ENCODE peak calls at places on chromosomes 6 and 20, in five cellular contexts. One of them, this sample, is unnamed.

GRCh38 chr6:53771780-53772624 is 22.8 kb upstream of the LRRC1 start:
- DNase-seq in islet precursor cell: no peak
- DNase-seq in hepatocyte: no peak
- DNase-seq in naive thymus-derived CD4-positive, alpha-beta T cell: no peak
- DNase-seq in NCI-H446: peak; percentile 95
- DNase-seq in this sample: no peak

GRCh38 chr6:107655245-107655644 is 165.3 kb downstream of the SOBP start:
- DNase-seq in islet precursor cell: peak; percentile 70
- DNase-seq in hepatocyte: no peak
- DNase-seq in naive thymus-derived CD4-positive, alpha-beta T cell: no peak
- DNase-seq in NCI-H446: peak; percentile 4
- DNase-seq in this sample: no peak

GRCh38 chr6:121867095-121867494 is 431.6 kb downstream of the GJA1 start:
- DNase-seq in islet precursor cell: no peak
- DNase-seq in hepatocyte: no peak
- DNase-seq in naive thymus-derived CD4-positive, alpha-beta T cell: no peak
- DNase-seq in NCI-H446: no peak
- DNase-seq in this sample: no peak

GRCh38 chr6:118528129-118528528 is 20.0 kb upstream of the PLN start:
- DNase-seq in islet precursor cell: no peak
- DNase-seq in hepatocyte: no peak
- DNase-seq in naive thymus-derived CD4-positive, alpha-beta T cell: no peak
- DNase-seq in NCI-H446: no peak
- DNase-seq in this sample: no peak

GRCh38 chr20:38001173-38001875 is 31.9 kb downstream of the TTI1 start:
- DNase-seq in islet precursor cell: no peak
- DNase-seq in hepatocyte: peak; percentile 36
- DNase-seq in naive thymus-derived CD4-positive, alpha-beta T cell: no peak
- DNase-seq in NCI-H446: no peak
- DNase-seq in this sample: no peak

GRCh38 chr20:47251154-47252020 is 105.1 kb downstream of the ZMYND8 start:
- DNase-seq in islet precursor cell: no peak
- DNase-seq in hepatocyte: no peak
- DNase-seq in naive thymus-derived CD4-positive, alpha-beta T cell: no peak
- DNase-seq in NCI-H446: no peak
- DNase-seq in this sample: no peak

GRCh38 chr6:32432050-32432450 is 7.6 kb upstream of the HLA-DRA start:
- DNase-seq in islet precursor cell: no peak
- DNase-seq in hepatocyte: peak; percentile 55
- DNase-seq in naive thymus-derived CD4-positive, alpha-beta T cell: peak; percentile 38
- DNase-seq in NCI-H446: peak; percentile 11
- DNase-seq in this sample: peak; percentile 40

GRCh38 chr20:45340236-45340847 is 7.9 kb downstream of the SDC4 start:
- DNase-seq in islet precursor cell: no peak
- DNase-seq in hepatocyte: peak; percentile 32
- DNase-seq in naive thymus-derived CD4-positive, alpha-beta T cell: no peak
- DNase-seq in NCI-H446: no peak
- DNase-seq in this sample: no peak

GRCh38 chr20:51522207-51522606 is 20.3 kb downstream of the NFATC2 start:
- DNase-seq in islet precursor cell: no peak
- DNase-seq in hepatocyte: no peak
- DNase-seq in naive thymus-derived CD4-positive, alpha-beta T cell: no peak
- DNase-seq in NCI-H446: no peak
- DNase-seq in this sample: no peak

GRCh38 chr6:152094992-152095592 is 287.6 kb downstream of the ESR1 start:
- DNase-seq in islet precursor cell: peak; percentile 94
- DNase-seq in hepatocyte: peak; percentile 90
- DNase-seq in naive thymus-derived CD4-positive, alpha-beta T cell: no peak
- DNase-seq in NCI-H446: no peak
- DNase-seq in this sample: no peak

GRCh38 chr6:44041461-44042260 is 85.6 kb downstream of the MRPL14 start:
- DNase-seq in islet precursor cell: peak; percentile 99
- DNase-seq in hepatocyte: peak; percentile 86
- DNase-seq in naive thymus-derived CD4-positive, alpha-beta T cell: no peak
- DNase-seq in NCI-H446: no peak
- DNase-seq in this sample: no peak

GRCh38 chr20:50533464-50533863 is 23.3 kb downstream of the PTPN1 start:
- DNase-seq in islet precursor cell: no peak
- DNase-seq in hepatocyte: no peak
- DNase-seq in naive thymus-derived CD4-positive, alpha-beta T cell: no peak
- DNase-seq in NCI-H446: no peak
- DNase-seq in this sample: no peak

GRCh38 chr20:717817-718216 is 42.2 kb upstream of the SCRT2 start:
- DNase-seq in islet precursor cell: no peak
- DNase-seq in hepatocyte: no peak
- DNase-seq in naive thymus-derived CD4-positive, alpha-beta T cell: no peak
- DNase-seq in NCI-H446: no peak
- DNase-seq in this sample: no peak

GRCh38 chr6:2982464-2983121 is 11.2 kb upstream of the SERPINB6 start:
- DNase-seq in islet precursor cell: no peak
- DNase-seq in hepatocyte: no peak
- DNase-seq in naive thymus-derived CD4-positive, alpha-beta T cell: no peak
- DNase-seq in NCI-H446: no peak
- DNase-seq in this sample: no peak

GRCh38 chr20:1879934-1880333 is 15.3 kb upstream of the SIRPA start:
- DNase-seq in islet precursor cell: no peak
- DNase-seq in hepatocyte: no peak
- DNase-seq in naive thymus-derived CD4-positive, alpha-beta T cell: no peak
- DNase-seq in NCI-H446: no peak
- DNase-seq in this sample: no peak